ENCODE peak calls at places on chromosomes 4 and X, in five cellular contexts. I, U, G, Y and R are unnamed samples.

GRCh38 chr4:3372933-3373465 is 68.8 kb upstream of the HGFAC start:
- ATAC-seq in Y (peak; percentile 91), I (peak; percentile 78), G (peak; percentile 70), U (no peak), R (peak; percentile 62)

GRCh38 chr4:147723316-147723715 is 8.6 kb upstream of the ARHGAP10 start:
- ATAC-seq in G (no peak), I (peak; percentile 54), Y (no peak), U (peak; percentile 83), R (peak; percentile 87)

GRCh38 chr4:70842761-70843435 is 3.2 kb upstream of the GRSF1 start:
- ATAC-seq in I (no peak), U (no peak), G (no peak), Y (peak; percentile 35), R (no peak)

GRCh38 chrX:21661316-21661715 is 3.2 kb upstream of the KLHL34 start:
- ATAC-seq in U (no peak), I (no peak), G (no peak), Y (no peak), R (no peak)

GRCh38 chr4:10006236-10006603 is 15.1 kb downstream of the SLC2A9 start:
- ATAC-seq in G (no peak), U (peak; percentile 88), Y (peak; percentile 67), I (peak; percentile 91), R (peak; percentile 88)

GRCh38 chrX:7318246-7318645 is 170.3 kb upstream of the PUDP start:
- ATAC-seq in Y (no peak), G (no peak), U (no peak), I (no peak), R (no peak)

GRCh38 chr4:40719008-40719623 is 30.6 kb upstream of the NSUN7 start:
- ATAC-seq in G (peak; percentile 88), Y (peak; percentile 88), I (peak; percentile 53), U (peak; percentile 88), R (no peak)

GRCh38 chr4:29756966-29757365 is 963.2 kb upstream of the PCDH7 start:
- ATAC-seq in Y (no peak), U (no peak), G (no peak), I (no peak), R (no peak)

GRCh38 chr4:41132055-41132683 is 82.2 kb downstream of the APBB2 start:
- ATAC-seq in G (no peak), Y (no peak), U (peak; percentile 95), I (no peak), R (no peak)

GRCh38 chr4:172979332-172979731 is 189.3 kb upstream of the GALNT7 start:
- ATAC-seq in U (no peak), G (no peak), I (no peak), Y (no peak), R (no peak)

DNA sequence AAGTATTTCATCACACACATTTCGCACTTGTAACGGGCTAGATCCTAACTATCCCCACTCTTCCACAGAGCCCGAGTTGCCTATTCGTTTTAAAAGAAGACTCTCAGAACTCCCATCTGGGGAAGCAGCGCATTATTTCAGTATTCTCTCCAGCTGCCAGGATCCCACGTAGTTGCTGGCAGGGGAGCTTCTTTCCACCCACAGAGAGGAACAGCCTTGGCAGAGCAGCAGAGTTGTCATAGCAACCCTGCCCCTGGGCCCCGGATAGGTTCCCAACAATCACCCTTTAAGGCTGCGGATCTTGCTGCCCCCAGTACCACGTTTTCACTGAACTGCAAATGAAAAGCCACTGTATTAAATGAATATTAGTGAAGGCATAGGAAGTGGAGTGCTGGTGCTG is 106.7 kb downstream of the GPM6A start:
- ATAC-seq in U (no peak), G (no peak), Y (no peak), I (peak; percentile 50), R (peak; percentile 86)
- TF ChIP-seq EP300 in U (no peak), G (no peak), Y (no peak), I (no peak), R (no peak)

GRCh38 chr4:122635205-122635604 is 14.3 kb upstream of the IL21 start:
- ATAC-seq in Y (peak; percentile 85), I (no peak), G (no peak), U (no peak), R (no peak)

GRCh38 chr4:122636697-122637096 is 15.8 kb upstream of the IL21 start:
- ATAC-seq in G (peak; percentile 62), U (no peak), I (no peak), Y (peak; percentile 75), R (no peak)

GRCh38 chr4:122633211-122633610 is 12.3 kb upstream of the IL21 start:
- ATAC-seq in I (no peak), U (no peak), Y (peak; percentile 13), G (no peak), R (no peak)

GRCh38 chr4:122632396-122633143 is 11.7 kb upstream of the IL21 start:
- ATAC-seq in U (no peak), G (peak; percentile 47), I (peak; percentile 32), Y (peak; percentile 76), R (no peak)
- H3K27me3 ChIP-seq in U (no peaks in the 10 kb centered on the region), G (no peaks in the 10 kb centered on the region), I (no peaks in the 10 kb centered on the region), Y (no peaks in the 10 kb centered on the region), R (no peaks in the 10 kb centered on the region)

DNA sequence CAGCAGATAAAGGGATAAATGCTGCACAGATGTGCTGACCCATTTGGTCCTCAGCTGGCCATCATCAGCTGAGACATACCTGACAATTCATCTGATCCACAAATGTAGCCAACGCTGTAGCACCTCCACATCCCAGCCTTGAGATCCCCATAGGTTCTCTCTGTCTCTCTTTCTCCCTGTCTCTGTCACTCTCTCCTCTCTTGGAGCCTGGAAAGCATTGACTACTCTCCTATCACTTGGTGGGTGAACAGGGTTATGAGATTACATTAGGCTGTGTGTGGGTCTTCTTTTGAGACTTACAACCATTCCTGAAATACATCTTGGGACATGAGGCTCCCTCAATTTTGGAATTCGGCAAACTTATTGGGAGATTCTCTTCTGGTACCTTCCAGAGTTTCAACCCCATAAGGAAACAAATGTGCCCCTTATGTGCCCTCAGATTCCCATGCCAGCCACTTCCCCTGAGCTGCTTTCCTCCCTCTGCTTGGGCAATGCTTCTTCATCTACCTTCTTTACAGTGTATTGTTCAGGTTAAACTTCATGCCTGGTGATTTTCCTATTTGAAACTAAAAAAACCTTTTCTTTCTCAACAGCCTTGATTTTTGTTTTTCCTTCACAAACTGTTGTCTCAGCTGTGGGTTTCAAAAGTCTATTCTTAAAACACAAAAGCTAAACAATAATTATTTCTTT is 29.1 kb upstream of the FGF2 start:
- ATAC-seq in I (peak; percentile 4), U (no peak), Y (no peak), G (peak; percentile 50), R (no peak)
- TF ChIP-seq POLR2AphosphoS5 in I (no peak), U (no peak), Y (no peak), G (no peak), R (no peak)

DNA sequence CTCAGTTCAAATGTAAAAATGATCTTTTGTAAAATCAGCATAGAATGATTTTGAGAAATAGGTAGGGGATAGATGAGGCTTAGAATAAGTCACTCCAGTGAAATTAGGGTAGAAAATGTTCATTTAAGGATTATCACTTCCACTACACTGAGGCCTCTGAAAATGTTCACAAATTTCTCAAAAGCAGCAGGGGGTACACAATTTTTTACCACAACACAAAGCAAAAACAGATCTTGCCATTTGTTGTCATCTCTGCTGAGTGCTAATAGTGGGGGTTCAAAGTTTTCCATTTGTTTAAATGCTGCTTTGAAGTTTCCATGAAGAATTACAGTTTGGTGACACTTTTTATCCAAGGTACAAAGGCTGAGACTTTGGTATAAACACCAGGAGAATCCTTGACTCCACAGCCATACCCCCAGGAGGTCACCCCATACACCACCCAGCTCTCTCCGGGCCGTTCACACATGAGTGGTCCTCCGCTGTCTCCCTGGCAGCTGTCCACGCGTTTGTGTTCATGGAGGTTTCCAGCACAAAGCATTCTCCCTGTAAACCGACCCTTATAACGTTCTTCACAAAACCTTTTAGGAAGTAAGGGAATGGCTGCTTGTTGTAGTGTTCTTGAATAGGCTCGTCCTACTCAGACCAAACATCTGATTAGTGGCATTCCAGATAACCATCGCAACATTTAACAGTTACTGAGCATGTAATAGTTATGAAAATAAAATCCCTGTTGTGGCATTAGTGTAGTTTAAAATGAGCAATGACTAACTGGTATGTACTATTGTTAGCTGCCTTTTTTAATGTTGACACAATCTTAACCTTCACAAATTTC is 71.0 kb downstream of the PRSS12 start:
- ATAC-seq in Y (no peak), U (peak; percentile 20), G (peak; percentile 9), I (no peak), R (no peak)
- TF ChIP-seq EP300 in Y (no peak), U (no peak), G (no peak), I (no peak), R (no peak)

GRCh38 chr4:77174426-77174825 is 17.4 kb downstream of the CCNG2 start:
- ATAC-seq in G (no peak), U (no peak), I (no peak), Y (no peak), R (no peak)
- H3K27me3 ChIP-seq in G (peaks cover 48% of the 10 kb centered on the region), U (peaks cover under 1% of the 10 kb centered on the region), I (no peaks in the 10 kb centered on the region), Y (no peaks in the 10 kb centered on the region), R (no peaks in the 10 kb centered on the region)

DNA sequence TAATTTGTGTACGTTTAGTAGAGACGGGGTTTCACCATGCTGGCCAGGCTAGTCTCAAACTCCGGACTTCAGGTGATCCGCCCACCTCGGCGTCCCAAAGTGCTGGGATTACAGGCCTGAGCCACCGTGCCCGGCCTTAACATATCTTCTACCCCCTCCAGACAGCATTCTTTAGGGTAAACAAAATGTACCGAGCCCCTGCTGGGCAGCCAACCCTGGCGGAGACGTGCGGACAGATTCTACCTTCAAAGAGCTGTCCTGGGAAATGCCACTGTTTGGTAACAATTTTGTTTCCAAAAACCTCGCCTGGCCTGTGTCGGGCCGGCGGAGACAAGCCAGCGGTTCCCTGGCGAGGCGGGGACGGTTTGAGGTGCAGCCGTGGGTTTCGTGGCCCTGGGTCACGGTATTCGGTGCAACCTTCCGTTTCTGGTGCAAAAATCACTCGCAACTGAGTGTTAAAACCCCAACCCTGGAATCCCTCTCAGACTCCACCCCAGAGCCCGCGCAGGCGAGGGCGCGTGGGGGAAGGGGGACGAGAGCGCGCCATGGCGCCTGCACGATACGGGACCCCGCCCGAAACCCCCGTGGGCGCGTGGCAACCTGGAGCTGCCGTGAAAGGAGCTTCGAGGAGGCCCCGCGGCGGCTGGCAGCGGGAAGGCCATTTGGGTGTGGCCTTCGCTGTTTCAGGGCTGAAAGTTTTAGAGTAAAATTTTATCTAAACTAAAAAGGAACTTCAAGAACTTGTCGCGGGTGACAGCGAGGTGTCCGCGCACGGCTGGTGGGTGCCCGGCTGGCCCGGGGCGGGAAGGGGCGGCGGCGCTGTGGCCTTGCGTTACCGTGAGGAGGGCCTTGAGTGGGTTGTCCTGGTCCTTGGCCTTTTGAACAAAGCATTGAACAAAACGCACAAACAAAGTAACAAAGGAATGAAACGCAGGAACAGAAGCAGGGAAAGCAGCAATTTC is 17.0 kb downstream of the MRFAP1 start:
- ATAC-seq in Y (no peak), U (no peak), I (no peak), G (no peak), R (no peak)
- TF ChIP-seq POLR2AphosphoS5 in Y (no peak), U (no peak), I (no peak), G (no peak), R (no peak)